ENCODE peak calls at places on chromosomes 3 and 15, in nine cellular contexts. K, P, R, Z, C, V, J, E and D are unnamed samples.

GRCh38 chr15:50764331-50765201 is 940 bp downstream of the SPPL2A start:
- DNase-seq in K (peak; percentile 23), P (no peak), R (no peak), Z (peak; percentile 37), C (no peak), V (no peak), J (no peak), E (peak; percentile 15), D (no peak)

GRCh38 chr3:136343873-136344281 is 93.7 kb downstream of the PCCB start:
- DNase-seq in K (peak; percentile 85), P (no peak), R (peak; percentile 93), Z (peak; percentile 96), C (peak; percentile 88), V (peak; percentile 97), J (peak; percentile 79), E (peak; percentile 89), D (no peak)

GRCh38 chr3:50604628-50605588 is 6.7 kb downstream of the CISH start:
- DNase-seq in K (no peak), P (no peak), R (no peak), Z (no peak), C (no peak), V (no peak), J (no peak), E (no peak), D (no peak)

GRCh38 chr3:45154641-45155147 is 8.5 kb upstream of the CDCP1 start:
- DNase-seq in K (no peak), P (no peak), R (no peak), Z (peak; percentile 75), C (peak; percentile 80), V (peak; percentile 58), J (no peak), E (no peak), D (no peak)

GRCh38 chr3:52926556-52926955 is 29.2 kb upstream of the STIMATE start:
- DNase-seq in K (no peak), P (no peak), R (no peak), Z (no peak), C (no peak), V (no peak), J (no peak), E (no peak), D (no peak)

GRCh38 chr3:5187920-5188418 is 462 bp downstream of the EDEM1 start:
- DNase-seq in K (peak; percentile 64), P (peak; percentile 42), R (peak; percentile 44), Z (peak; percentile 37), C (no peak), V (peak; percentile 46), J (no peak), E (no peak), D (peak; percentile 50)

GRCh38 chr15:69823223-69823907 is 274.4 kb downstream of the TLE3 start:
- DNase-seq in K (peak; percentile 33), P (no peak), R (no peak), Z (peak; percentile 23), C (no peak), V (no peak), J (no peak), E (no peak), D (no peak)

GRCh38 chr3:184526158-184526483 is 35.5 kb upstream of the EPHB3 start:
- DNase-seq in K (no peak), P (no peak), R (no peak), Z (peak; percentile 20), C (no peak), V (no peak), J (no peak), E (no peak), D (no peak)

GRCh38 chr15:58555168-58556027 is 123.6 kb downstream of the LIPC start:
- DNase-seq in K (no peak), P (no peak), R (no peak), Z (no peak), C (no peak), V (no peak), J (no peak), E (peak; percentile 29), D (no peak)

GRCh38 chr3:124967964-124968363 is 33.4 kb upstream of the MUC13 start:
- DNase-seq in K (no peak), P (no peak), R (no peak), Z (no peak), C (no peak), V (no peak), J (no peak), E (no peak), D (no peak)

GRCh38 chr3:14703128-14703750 is 28.3 kb downstream of the C3orf20 start:
- DNase-seq in K (no peak), P (no peak), R (no peak), Z (no peak), C (no peak), V (no peak), J (no peak), E (no peak), D (no peak)

GRCh38 chr3:186117521-186118111 is 8.7 kb upstream of the ETV5 start:
- DNase-seq in K (no peak), P (no peak), R (no peak), Z (no peak), C (no peak), V (no peak), J (no peak), E (no peak), D (no peak)

GRCh38 chr3:152505926-152506325 is 237.2 kb downstream of the MBNL1 start:
- DNase-seq in K (no peak), P (no peak), R (no peak), Z (no peak), C (no peak), V (no peak), J (no peak), E (no peak), D (no peak)

GRCh38 chr3:108305484-108306172 is 9.3 kb downstream of the HHLA2 start:
- DNase-seq in K (no peak), P (no peak), R (peak; percentile 83), Z (no peak), C (no peak), V (no peak), J (no peak), E (no peak), D (no peak)

GRCh38 chr3:72487946-72488735 is 360.1 kb downstream of the SHQ1 start:
- DNase-seq in K (no peak), P (no peak), R (no peak), Z (peak; percentile 38), C (no peak), V (peak; percentile 69), J (no peak), E (no peak), D (no peak)

GRCh38 chr3:14320221-14320620 is 82.2 kb upstream of the SLC6A6 start:
- DNase-seq in K (no peak), P (no peak), R (no peak), Z (no peak), C (no peak), V (no peak), J (no peak), E (no peak), D (no peak)

GRCh38 chr3:152574461-152575079 is 260.4 kb upstream of the P2RY1 start:
- DNase-seq in K (peak; percentile 65), P (no peak), R (peak; percentile 47), Z (peak; percentile 77), C (no peak), V (peak; percentile 53), J (no peak), E (no peak), D (no peak)

GRCh38 chr3:5692446-5692845 is 504.9 kb downstream of the EDEM1 start:
- DNase-seq in K (no peak), P (no peak), R (no peak), Z (no peak), C (no peak), V (no peak), J (no peak), E (no peak), D (no peak)

GRCh38 chr3:34405159-34405558 is 606.7 kb downstream of the PDCD6IP start:
- DNase-seq in K (no peak), P (no peak), R (no peak), Z (no peak), C (no peak), V (no peak), J (no peak), E (no peak), D (no peak)

GRCh38 chr15:44710236-44711088 is 661 bp downstream of the PATL2 start:
- DNase-seq in K (peak; percentile 31), P (no peak), R (peak; percentile 59), Z (peak; percentile 45), C (no peak), V (peak; percentile 22), J (no peak), E (no peak), D (peak; percentile 37)

GRCh38 chr3:37173806-37174205 is 576 bp downstream of the LRRFIP2 start:
- DNase-seq in K (no peak), P (no peak), R (no peak), Z (peak; percentile 36), C (no peak), V (no peak), J (no peak), E (no peak), D (no peak)

GRCh38 chr3:113954091-113954685 is 6.4 kb downstream of the ZDHHC23 start:
- DNase-seq in K (no peak), P (no peak), R (no peak), Z (no peak), C (no peak), V (no peak), J (no peak), E (no peak), D (no peak)

GRCh38 chr3:81242871-81243270 is 518.6 kb downstream of the GBE1 start:
- DNase-seq in K (peak; percentile 19), P (no peak), R (no peak), Z (peak; percentile 61), C (no peak), V (peak; percentile 5), J (no peak), E (no peak), D (no peak)